ENCODE peak calls at places on chromosome 4, in seven cellular contexts. H is NCI-H1694 treated with DMSO at 0.1 percent for 48 hours; D is GM20000; F is epithelial cell of esophagus; I is activated T-helper 1 cell treated with anti-CD3 and anti-CD28 coated beads, Interleukin-2, amount 50 U/mL, for 16 hours; V is RPMI8226; K is C1 segment of cervical spinal cord. E is an unnamed sample.
A peak's percentile ranks its signal among the peaks of the same experiment; 100 is the strongest.

GRCh38 chr4:126627255-126627654 is 1005.5 kb upstream of the INTU start:
- DNase-seq in V (no peak), F (peak; percentile 55), D (no peak), K (no peak), H (peak; percentile 4), I (no peak), E (no peak)

GRCh38 chr4:159160242-159160641 is 57.4 kb downstream of the RAPGEF2 start:
- DNase-seq in V (no peak), I (no peak), D (no peak), F (no peak), H (no peak), K (no peak), E (no peak)

GRCh38 chr4:109729155-109729562 is 711 bp downstream of the PLA2G12A start:
- DNase-seq in F (peak; percentile 33), V (no peak), K (no peak), I (no peak), D (no peak), H (no peak), E (peak; percentile 13)

GRCh38 chr4:176065365-176066249 is at the start of gene WDR17:
- DNase-seq in F (peak; percentile 74), H (peak; percentile 86), V (peak; percentile 26), D (peak; percentile 91), K (peak; percentile 81), I (peak; percentile 40), E (peak; percentile 57)

GRCh38 chr4:149164282-149164681 is 651.4 kb downstream of the IQCM start:
- DNase-seq in D (no peak), I (no peak), F (no peak), H (no peak), K (no peak), V (no peak), E (no peak)

GRCh38 chr4:4640692-4641091 is 98.8 kb upstream of the STX18 start:
- DNase-seq in H (no peak), V (no peak), D (no peak), K (no peak), I (no peak), F (no peak), E (no peak)

GRCh38 chr4:158805628-158806471 is 37.0 kb downstream of the FNIP2 start:
- DNase-seq in I (no peak), H (peak; percentile 89), V (no peak), K (no peak), D (no peak), F (peak; percentile 97), E (no peak)

GRCh38 chr4:6674500-6675149 is 19.1 kb upstream of the S100P start:
- DNase-seq in I (peak; percentile 38), F (peak; percentile 82), K (no peak), H (no peak), V (peak; percentile 72), D (peak; percentile 78), E (no peak)

GRCh38 chr4:8340721-8341680 is 71.4 kb downstream of the HTRA3 start:
- DNase-seq in D (no peak), V (no peak), H (no peak), I (no peak), K (peak; percentile 25), F (no peak), E (no peak)

GRCh38 chr4:83282049-83282535 is 2.5 kb downstream of the COQ2 start:
- DNase-seq in D (peak; percentile 58), H (peak; percentile 20), I (peak; percentile 29), V (peak; percentile 58), K (peak; percentile 3), F (peak; percentile 64), E (no peak)

GRCh38 chr4:41288254-41288653 is 31.5 kb downstream of the UCHL1 start:
- DNase-seq in K (no peak), V (no peak), H (no peak), F (no peak), I (no peak), D (no peak), E (no peak)

GRCh38 chr4:123300222-123300621 is 96.4 kb upstream of the SPRY1 start:
- DNase-seq in H (no peak), F (no peak), K (no peak), V (no peak), D (no peak), I (no peak), E (no peak)

GRCh38 chr4:3476936-3477749 is 14.0 kb downstream of the DOK7 start:
- DNase-seq in D (no peak), K (no peak), H (no peak), I (no peak), F (no peak), V (no peak), E (no peak)

GRCh38 chr4:112704322-112704721 is 67.4 kb downstream of the LARP7 start:
- DNase-seq in K (no peak), H (no peak), V (no peak), F (no peak), D (no peak), I (no peak), E (no peak)

GRCh38 chr4:172202480-172203076 is 389.4 kb downstream of the GALNTL6 start:
- DNase-seq in H (peak; percentile 19), K (no peak), V (peak; percentile 23), F (peak; percentile 55), I (no peak), D (peak; percentile 18), E (no peak)

GRCh38 chr4:169314906-169315305 is 44.1 kb upstream of the SH3RF1 start:
- DNase-seq in D (no peak), I (no peak), F (peak; percentile 96), H (peak; percentile 54), V (peak; percentile 3), K (peak; percentile 2), E (no peak)

GRCh38 chr4:111630705-111631104 is 514.5 kb upstream of the FAM241A start:
- DNase-seq in D (no peak), V (no peak), F (peak; percentile 50), K (no peak), H (peak; percentile 25), I (no peak), E (no peak)

GRCh38 chr4:73593631-73594241 is 26.5 kb downstream of the RASSF6 start:
- DNase-seq in I (no peak), H (no peak), F (peak; percentile 52), D (no peak), K (no peak), V (peak; percentile 47), E (no peak)